ENCODE peak calls at places on chromosomes 7 and 10, in four cellular contexts. C is AG08395; U is HCT116; L is CD4-positive, alpha-beta memory T cell. K is an unnamed sample.

GRCh38 chr7:116952640-116953371 is 495 bp upstream of the ST7 start:
- DNase-seq in C (no peak), U (peak), L (no peak), K (no peak)

GRCh38 chr10:69316313-69317059 is 38.2 kb downstream of the HK1 start:
- DNase-seq in C (peak), U (no peak), L (no peak), K (peak)

GRCh38 chr7:77657427-77658331 is 38.6 kb upstream of the RSBN1L start:
- DNase-seq in C (peak), U (peak), L (peak), K (peak)

GRCh38 chr10:15879058-15879457 is 18.8 kb upstream of the MINDY3 start:
- DNase-seq in C (peak), U (no peak), L (peak), K (peak)

GRCh38 chr10:62395892-62396291 is 21.7 kb downstream of the ZNF365 start:
- DNase-seq in C (no peak), U (no peak), L (no peak), K (no peak)

GRCh38 chr7:6202117-6202516 is 70.3 kb downstream of the CYTH3 start:
- DNase-seq in C (no peak), U (no peak), L (no peak), K (no peak)

GRCh38 chr10:43856299-43856698 is 207.6 kb upstream of the ZNF32 start:
- DNase-seq in C (no peak), U (no peak), L (no peak), K (no peak)

GRCh38 chr7:28768577-28769147 is 189.5 kb downstream of the TRIL start:
- DNase-seq in C (peak), U (no peak), L (no peak), K (peak)

GRCh38 chr7:4519819-4520520 is 162.1 kb upstream of the FOXK1 start:
- DNase-seq in C (no peak), U (no peak), L (no peak), K (no peak)

GRCh38 chr10:21617267-21617666 is 83.2 kb downstream of the MLLT10 start:
- DNase-seq in C (no peak), U (no peak), L (no peak), K (peak)

GRCh38 chr10:17357781-17358180 is 96.6 kb downstream of the ST8SIA6 start:
- DNase-seq in C (no peak), U (no peak), L (no peak), K (no peak)

GRCh38 chr7:151693140-151693539 is 173.4 kb upstream of the RHEB start:
- DNase-seq in C (no peak), U (no peak), L (no peak), K (no peak)

GRCh38 chr7:135771961-135772638 is 23.5 kb upstream of the FAM180A start:
- DNase-seq in C (peak), U (no peak), L (no peak), K (peak)

GRCh38 chr7:144784943-144785342 is 50.9 kb downstream of the TPK1 start:
- DNase-seq in C (peak), U (no peak), L (no peak), K (no peak)

GRCh38 chr7:92614586-92615237 is 24.5 kb upstream of the FAM133B start:
- DNase-seq in C (no peak), U (no peak), L (no peak), K (peak)

GRCh38 chr7:34339061-34339526 is 318.9 kb upstream of the NPSR1 start:
- DNase-seq in C (peak), U (peak), L (no peak), K (peak)

GRCh38 chr7:140229591-140230516 is 53.1 kb upstream of the KDM7A start:
- DNase-seq in C (no peak), U (no peak), L (peak), K (no peak)

GRCh38 chr10:43452356-43452914 is 15.5 kb downstream of the ZNF487 start:
- DNase-seq in C (no peak), U (no peak), L (no peak), K (no peak)

GRCh38 chr10:66514666-66515065 is 411.2 kb upstream of the LRRTM3 start:
- DNase-seq in C (no peak), U (no peak), L (no peak), K (no peak)

GRCh38 chr10:64773357-64773756 is 1252.2 kb downstream of the REEP3 start:
- DNase-seq in C (no peak), U (no peak), L (no peak), K (no peak)

GRCh38 chr7:14579971-14580370 is 322.6 kb downstream of the DGKB start:
- DNase-seq in C (no peak), U (no peak), L (no peak), K (no peak)

GRCh38 chr10:100826983-100827818 is 81.8 kb downstream of the PAX2 start:
- DNase-seq in C (no peak), U (peak), L (peak), K (no peak)

K was measured in AG10803.